ENCODE peak calls at places on chromosomes 1 and 21, in six cellular contexts. R is progenitor cell of endocrine pancreas, J is ovary, C is Calu3, Q is uterus, F is heart right ventricle. X is an unnamed sample.

GRCh38 chr1:200147742-200148141 is 120.2 kb downstream of the NR5A2 start:
- DNase-seq in R (no peak), J (no peak), C (no peak), Q (no peak), F (no peak), X (no peak)

GRCh38 chr1:222043444-222044292 is 301.8 kb upstream of the DUSP10 start:
- DNase-seq in R (no peak), J (no peak), C (no peak), Q (no peak), F (peak), X (no peak)

GRCh38 chr1:186984959-186985358 is 156.2 kb downstream of the PLA2G4A start:
- DNase-seq in R (no peak), J (no peak), C (no peak), Q (no peak), F (no peak), X (no peak)

GRCh38 chr1:225378880-225379279 is 49.0 kb downstream of the LBR start:
- DNase-seq in R (no peak), J (no peak), C (no peak), Q (no peak), F (peak), X (peak)

GRCh38 chr21:44571296-44571695 is 2.2 kb upstream of the KRTAP10-4 start:
- DNase-seq in R (no peak), J (no peak), C (no peak), Q (no peak), F (no peak), X (no peak)

GRCh38 chr1:3038571-3039181 is 17.4 kb downstream of the ACTRT2 start:
- DNase-seq in R (no peak), J (no peak), C (no peak), Q (no peak), F (no peak), X (no peak)

GRCh38 chr1:6207921-6208320 is 2.0 kb downstream of the RNF207 start:
- DNase-seq in R (no peak), J (no peak), C (no peak), Q (no peak), F (no peak), X (no peak)

GRCh38 chr1:15218287-15219279 is 28.4 kb upstream of the FHAD1 start:
- DNase-seq in R (no peak), J (no peak), C (peak), Q (no peak), F (peak), X (no peak)

GRCh38 chr1:180560868-180561600 is 2.3 kb downstream of the OVAAL start:
- DNase-seq in R (no peak), J (no peak), C (no peak), Q (no peak), F (no peak), X (no peak)

DNA sequence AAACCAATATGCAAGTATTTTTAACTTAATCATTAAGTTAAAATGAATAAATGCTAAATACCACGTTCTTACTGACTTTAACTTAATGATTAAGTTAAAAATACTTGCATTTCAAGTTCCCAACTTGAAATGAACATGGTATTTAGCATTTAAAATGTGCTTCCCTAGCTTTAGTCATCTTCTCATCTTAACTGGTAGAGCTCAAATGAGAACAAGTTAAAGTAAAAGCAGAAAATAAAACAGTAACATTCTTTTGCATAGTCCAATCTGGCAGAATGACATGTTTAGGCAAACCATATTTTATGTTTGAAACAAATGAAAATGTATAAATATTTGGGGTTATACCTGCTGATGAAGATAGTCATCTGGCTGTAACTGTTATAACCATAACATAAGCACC is 186.0 kb downstream of the APP start:
- DNase-seq in R (no peak), J (no peak), C (no peak), Q (no peak), F (no peak), X (no peak)
- TF ChIP-seq CTCF in R (no peak), J (no peak), C (no peak), Q (no peak), F (no peak), X (no peak)

GRCh38 chr1:234478481-234479309 is at the start of gene TARBP1:
- DNase-seq in R (peak), J (peak), C (peak), Q (peak), F (peak), X (peak)
- TF ChIP-seq CTCF in R (peak), J (no peak), C (no peak), Q (no peak), F (no peak), X (peak)

GRCh38 chr1:94025383-94026340 is 95.3 kb downstream of the ABCA4 start:
- DNase-seq in R (no peak), J (no peak), C (peak), Q (no peak), F (peak), X (no peak)
- TF ChIP-seq CTCF in R (peak), J (peak), C (no peak), Q (peak), F (peak), X (peak)

DNA sequence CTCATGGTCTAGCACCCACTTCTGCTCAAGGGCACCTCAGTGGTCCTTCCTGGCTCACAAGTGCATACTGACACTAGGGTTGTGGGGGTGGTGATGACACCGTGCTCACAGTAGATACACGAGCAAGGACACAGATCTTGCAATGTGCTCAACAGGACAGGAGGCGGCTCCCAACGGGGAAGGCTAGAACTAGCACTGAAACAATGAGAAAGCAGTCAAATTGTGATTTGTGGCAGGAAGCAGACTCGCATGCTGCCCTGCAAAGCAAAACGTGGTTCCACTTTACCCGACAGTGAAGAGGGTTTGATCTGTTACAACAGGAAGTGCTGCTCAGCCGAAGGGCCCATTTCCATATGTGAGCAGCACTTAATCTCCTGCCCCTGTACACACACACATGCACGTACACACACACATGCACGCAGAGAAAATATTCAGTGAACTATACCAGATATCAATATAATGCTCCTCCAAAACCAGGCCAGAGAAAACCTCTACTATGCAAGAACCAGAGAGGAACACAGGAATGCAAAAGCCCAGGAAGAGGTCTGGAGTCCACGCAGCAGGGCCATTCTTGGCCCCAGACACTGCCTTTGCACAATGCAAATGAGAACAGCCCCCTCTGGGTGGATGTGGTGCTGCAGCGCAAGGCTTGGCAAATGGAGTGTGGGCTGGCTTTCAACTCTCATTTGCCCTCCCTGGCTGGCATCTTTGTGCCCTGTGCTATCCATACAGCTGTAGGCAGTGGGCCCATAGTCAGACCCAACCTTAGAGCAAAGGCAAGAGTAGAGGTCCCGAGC is 47.1 kb downstream of the KANK4 start:
- DNase-seq in R (no peak), J (no peak), C (no peak), Q (no peak), F (no peak), X (no peak)
- TF ChIP-seq CTCF in R (peak), J (no peak), C (no peak), Q (no peak), F (no peak), X (no peak)

DNA sequence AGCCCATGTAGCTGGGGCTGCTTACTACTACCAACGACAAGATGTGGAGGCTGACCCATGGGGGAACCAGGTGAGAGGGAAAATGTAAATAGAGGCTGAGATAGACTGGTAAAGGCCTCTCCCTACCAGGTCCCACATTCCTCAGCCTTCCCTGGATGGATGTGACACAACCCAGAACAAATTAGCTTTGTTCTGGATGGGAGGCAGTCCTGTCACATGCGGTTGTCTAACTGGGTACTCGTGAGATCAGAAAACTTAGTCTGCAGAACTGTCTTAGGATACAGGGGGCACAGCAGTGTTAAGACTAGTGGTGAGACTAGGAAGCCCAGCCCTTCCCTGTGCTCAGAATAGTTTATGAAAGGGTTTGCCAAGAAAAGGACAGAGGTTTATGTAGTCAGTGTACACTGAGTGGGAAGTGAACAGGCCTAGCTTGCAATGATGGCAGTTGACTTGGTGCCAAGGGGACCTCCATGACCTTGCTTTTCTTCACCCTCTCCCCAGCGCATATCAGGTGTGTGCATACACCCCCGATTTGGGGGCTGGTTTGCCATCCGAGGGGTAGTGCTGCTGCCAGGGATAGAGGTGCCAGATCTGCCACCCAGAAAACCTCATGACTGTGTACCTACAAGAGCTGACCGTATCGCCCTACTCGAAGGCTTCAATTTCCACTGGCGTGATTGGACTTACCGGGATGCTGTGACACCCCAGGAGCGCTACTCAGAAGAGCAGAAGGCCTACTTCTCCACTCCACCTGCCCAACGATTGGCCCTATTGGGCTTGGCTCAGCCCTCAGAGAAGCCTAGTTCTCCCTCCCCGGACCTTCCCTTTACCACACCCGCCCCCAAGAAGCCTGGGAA is 8.4 kb downstream of the MMACHC start:
- DNase-seq in R (no peak), J (no peak), C (no peak), Q (no peak), F (no peak), X (no peak)
- TF ChIP-seq CTCF in R (no peak), J (no peak), C (no peak), Q (no peak), F (peak), X (peak)

GRCh38 chr1:55893155-55893554 is 678.0 kb upstream of the USP24 start:
- DNase-seq in R (no peak), J (no peak), C (peak), Q (no peak), F (no peak), X (no peak)
- TF ChIP-seq CTCF in R (peak), J (no peak), C (no peak), Q (no peak), F (no peak), X (peak)

DNA sequence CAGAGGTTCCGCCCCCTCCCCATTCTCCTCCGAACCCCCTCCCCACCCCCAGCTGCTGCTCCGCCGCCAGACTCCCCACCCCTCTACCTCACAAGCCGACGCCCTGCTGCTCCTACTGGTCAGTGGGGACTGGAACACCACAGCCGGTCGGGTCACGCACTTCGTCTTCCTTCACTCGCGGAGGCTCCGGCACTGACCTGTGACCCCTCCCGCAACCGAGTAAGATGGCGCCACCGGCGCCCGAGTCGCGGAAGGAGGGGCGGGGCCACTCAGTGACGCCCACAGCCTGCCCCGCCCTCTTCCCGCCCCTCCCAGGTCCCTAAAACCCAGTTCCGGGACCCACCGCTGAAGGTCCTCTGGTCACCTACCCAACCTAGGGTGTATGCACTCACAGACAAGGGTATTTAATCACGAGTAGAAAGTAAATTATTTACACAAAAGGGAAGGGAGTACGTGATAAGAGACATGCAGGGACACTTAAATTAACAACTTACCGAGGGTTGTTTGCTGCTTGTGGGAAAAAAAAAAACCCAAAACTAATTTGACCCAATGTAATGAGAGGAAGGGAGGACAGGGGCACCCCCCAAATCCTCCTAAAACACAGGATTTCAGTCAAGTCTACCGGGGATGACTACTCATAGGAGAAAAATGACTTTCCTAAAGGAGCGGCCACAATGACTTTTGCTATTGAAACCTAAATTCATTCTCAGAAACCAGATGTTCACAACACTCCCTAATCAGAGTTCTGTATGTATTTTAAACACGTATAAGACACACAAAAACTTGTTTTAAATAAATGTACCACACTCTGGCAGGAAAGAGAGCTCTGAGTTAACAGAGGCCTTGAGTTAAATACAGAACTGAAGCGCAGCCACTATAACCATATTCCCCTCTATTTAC is at the start of gene RIT1:
- DNase-seq in R (peak), J (peak), C (peak), Q (peak), F (peak), X (peak)
- TF ChIP-seq CTCF in R (peak), J (peak), C (no peak), Q (no peak), F (no peak), X (peak)